ENCODE peak calls at places on chromosomes 5 and 9, in four cellular contexts. One of them, this sample, is unnamed.

GRCh38 chr9:69132391-69132790 is 41.7 kb upstream of the TJP2 start:
- DNase-seq in mesendoderm: no peak
- DNase-seq in H1: no peak
- DNase-seq in H9: peak; percentile 4
- DNase-seq in this sample: no peak

GRCh38 chr5:79069488-79070001 is at the start of the genes BHMT2 and DMGDH:
- DNase-seq in mesendoderm: no peak
- DNase-seq in H9: peak; percentile 37
- DNase-seq in H1: no peak
- DNase-seq in this sample: peak; percentile 9

GRCh38 chr5:10018211-10018610 is 231.5 kb downstream of the ATPSCKMT start:
- DNase-seq in mesendoderm: no peak
- DNase-seq in H1: no peak
- DNase-seq in H9: no peak
- DNase-seq in this sample: peak; percentile 33

GRCh38 chr5:27191786-27192505 is 153.6 kb upstream of the CDH9 start:
- DNase-seq in H1: no peak
- DNase-seq in mesendoderm: no peak
- DNase-seq in H9: no peak
- DNase-seq in this sample: peak; percentile 10

GRCh38 chr9:88947581-88948573 is 43.4 kb upstream of the S1PR3 start:
- DNase-seq in mesendoderm: no peak
- DNase-seq in H1: peak; percentile 14
- DNase-seq in H9: no peak
- DNase-seq in this sample: peak; percentile 86

GRCh38 chr9:129836342-129837007 is 1.2 kb downstream of the USP20 start:
- DNase-seq in H9: no peak
- DNase-seq in mesendoderm: no peak
- DNase-seq in H1: no peak
- DNase-seq in this sample: no peak

GRCh38 chr9:76818271-76818670 is 54.0 kb downstream of the PCA3 start:
- DNase-seq in H9: peak; percentile 49
- DNase-seq in H1: no peak
- DNase-seq in mesendoderm: peak; percentile 92
- DNase-seq in this sample: peak; percentile 98

GRCh38 chr5:79795764-79796398 is 106.2 kb downstream of the CMYA5 start:
- DNase-seq in mesendoderm: no peak
- DNase-seq in H9: no peak
- DNase-seq in H1: no peak
- DNase-seq in this sample: no peak

GRCh38 chr5:174735498-174736350 is 11.3 kb downstream of the MSX2 start:
- DNase-seq in H9: peak; percentile 78
- DNase-seq in mesendoderm: peak; percentile 92
- DNase-seq in H1: peak; percentile 73
- DNase-seq in this sample: no peak

GRCh38 chr5:61673007-61673735 is 341.1 kb downstream of the ZSWIM6 start:
- DNase-seq in H1: no peak
- DNase-seq in mesendoderm: peak; percentile 33
- DNase-seq in H9: no peak
- DNase-seq in this sample: peak; percentile 41

GRCh38 chr5:153489611-153490010 is 859 bp upstream of the GRIA1 start:
- DNase-seq in H9: no peak
- DNase-seq in mesendoderm: no peak
- DNase-seq in H1: no peak
- DNase-seq in this sample: peak; percentile 61

GRCh38 chr5:126395198-126395597 is 28.0 kb upstream of the GRAMD2B start:
- DNase-seq in mesendoderm: peak; percentile 67
- DNase-seq in H9: no peak
- DNase-seq in H1: no peak
- DNase-seq in this sample: peak; percentile 73

GRCh38 chr9:112130997-112131396 is 44.1 kb downstream of the SUSD1 start:
- DNase-seq in mesendoderm: no peak
- DNase-seq in H9: no peak
- DNase-seq in H1: no peak
- DNase-seq in this sample: no peak

GRCh38 chr5:51399636-51399993 is 16.4 kb downstream of the ISL1 start:
- DNase-seq in H9: no peak
- DNase-seq in H1: no peak
- DNase-seq in mesendoderm: no peak
- DNase-seq in this sample: no peak

GRCh38 chr5:64930672-64931318 is 162.1 kb downstream of the CWC27 start:
- DNase-seq in H1: no peak
- DNase-seq in mesendoderm: no peak
- DNase-seq in H9: no peak
- DNase-seq in this sample: no peak

GRCh38 chr5:107783551-107783950 is 112.8 kb upstream of the EFNA5 start:
- DNase-seq in mesendoderm: no peak
- DNase-seq in H9: no peak
- DNase-seq in H1: no peak
- DNase-seq in this sample: peak; percentile 46

GRCh38 chr9:120715331-120715924 is 1.2 kb upstream of the MEGF9 start:
- DNase-seq in H9: peak; percentile 74
- DNase-seq in H1: peak; percentile 62
- DNase-seq in mesendoderm: peak; percentile 70
- DNase-seq in this sample: peak; percentile 77

GRCh38 chr5:180414176-180414575 is 61.0 kb upstream of the GFPT2 start:
- DNase-seq in mesendoderm: no peak
- DNase-seq in H1: no peak
- DNase-seq in H9: no peak
- DNase-seq in this sample: no peak

GRCh38 chr5:29852329-29852728 is 1341.2 kb upstream of the CDH6 start:
- DNase-seq in mesendoderm: no peak
- DNase-seq in H9: no peak
- DNase-seq in H1: no peak
- DNase-seq in this sample: no peak

GRCh38 chr5:94884294-94884693 is 265.8 kb downstream of the SLF1 start:
- DNase-seq in H1: no peak
- DNase-seq in mesendoderm: peak; percentile 45
- DNase-seq in H9: peak; percentile 31
- DNase-seq in this sample: no peak

GRCh38 chr5:129019401-129019908 is 54.2 kb downstream of the SLC27A6 start:
- DNase-seq in H1: no peak
- DNase-seq in mesendoderm: no peak
- DNase-seq in H9: no peak
- DNase-seq in this sample: peak; percentile 17

GRCh38 chr5:129021744-129022143 is 56.5 kb downstream of the SLC27A6 start:
- DNase-seq in mesendoderm: no peak
- DNase-seq in H9: no peak
- DNase-seq in H1: no peak
- DNase-seq in this sample: no peak

GRCh38 chr5:129020683-129021082 is 55.4 kb downstream of the SLC27A6 start:
- DNase-seq in H1: no peak
- DNase-seq in mesendoderm: no peak
- DNase-seq in H9: no peak
- DNase-seq in this sample: no peak

GRCh38 chr5:129014185-129014584 is 48.9 kb downstream of the SLC27A6 start:
- DNase-seq in mesendoderm: no peak
- DNase-seq in H1: no peak
- DNase-seq in H9: no peak
- DNase-seq in this sample: no peak

DNA sequence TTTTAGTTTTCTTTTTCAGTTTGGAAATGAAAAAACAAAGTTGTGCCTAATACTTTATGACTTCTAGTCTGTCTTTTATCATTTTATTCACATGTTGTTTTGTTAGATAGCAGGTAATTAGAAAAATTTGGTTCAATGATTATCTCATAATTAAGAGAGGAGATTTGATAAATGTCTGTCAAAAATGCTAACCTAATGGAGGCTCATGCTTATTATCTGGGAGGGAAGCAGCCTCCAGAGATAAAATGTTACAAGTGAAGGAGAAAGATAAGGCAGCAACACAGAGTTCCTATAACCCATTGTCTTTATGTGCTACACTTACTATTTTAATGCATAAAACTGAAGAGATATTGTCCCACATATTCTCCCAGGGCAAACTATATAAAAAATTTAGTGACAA is 53.5 kb downstream of the SLC27A6 start:
- DNase-seq in mesendoderm: peak; percentile 54
- DNase-seq in H9: no peak
- DNase-seq in H1: no peak
- DNase-seq in this sample: no peak
- H3K56ac ChIP-seq in mesendoderm: no peak overlapping the region
- H3K56ac ChIP-seq in H9: no peak overlapping the region
- H3K56ac ChIP-seq in H1: no peak overlapping the region
- H3K56ac ChIP-seq in this sample: no peak overlapping the region

GRCh38 chr5:39068099-39068498 is 6.1 kb downstream of the RICTOR start:
- DNase-seq in mesendoderm: peak; percentile 27
- DNase-seq in H9: no peak
- DNase-seq in H1: no peak
- DNase-seq in this sample: no peak
- H3K56ac ChIP-seq in mesendoderm: no peak overlapping the region
- H3K56ac ChIP-seq in H9: no peak overlapping the region
- H3K56ac ChIP-seq in H1: no peak overlapping the region
- H3K56ac ChIP-seq in this sample: no peak overlapping the region

GRCh38 chr5:164893071-164893470 is 1387.7 kb downstream of the MAT2B start:
- DNase-seq in H9: no peak
- DNase-seq in H1: no peak
- DNase-seq in mesendoderm: peak; percentile 31
- DNase-seq in this sample: no peak
- H3K56ac ChIP-seq in H9: no peak overlapping the region
- H3K56ac ChIP-seq in H1: no peak overlapping the region
- H3K56ac ChIP-seq in mesendoderm: no peak overlapping the region
- H3K56ac ChIP-seq in this sample: no peak overlapping the region

GRCh38 chr5:158700997-158701391 is 398.7 kb downstream of the EBF1 start:
- DNase-seq in mesendoderm: no peak
- DNase-seq in H9: no peak
- DNase-seq in H1: no peak
- DNase-seq in this sample: no peak

GRCh38 chr5:158698036-158698667 is 401.6 kb downstream of the EBF1 start:
- DNase-seq in H9: no peak
- DNase-seq in H1: no peak
- DNase-seq in mesendoderm: no peak
- DNase-seq in this sample: no peak

GRCh38 chr5:158698768-158699167 is 400.9 kb downstream of the EBF1 start:
- DNase-seq in mesendoderm: no peak
- DNase-seq in H1: no peak
- DNase-seq in H9: no peak
- DNase-seq in this sample: no peak

GRCh38 chr5:158700231-158700996 is 399.3 kb downstream of the EBF1 start:
- DNase-seq in mesendoderm: no peak
- DNase-seq in H1: no peak
- DNase-seq in H9: no peak
- DNase-seq in this sample: no peak

DNA sequence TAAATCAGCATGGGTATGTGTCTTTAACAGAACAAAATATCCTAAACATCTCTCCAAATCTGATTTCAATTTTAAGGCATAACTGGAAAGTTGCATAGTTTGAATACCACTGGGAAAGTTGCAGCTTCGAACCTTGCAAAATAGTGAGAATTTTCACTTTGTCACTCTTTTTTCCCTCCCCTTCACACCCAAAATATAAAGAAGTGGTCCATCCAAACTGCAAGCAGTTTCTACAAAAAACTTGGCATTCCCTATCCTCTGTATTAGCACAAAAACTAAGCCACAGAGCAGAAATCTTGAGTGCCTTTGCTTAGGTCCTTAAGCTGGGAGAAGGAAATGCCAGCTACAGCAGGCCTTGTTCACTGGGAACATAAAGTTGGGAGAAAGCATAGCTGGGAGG is 400.4 kb downstream of the EBF1 start:
- DNase-seq in H9: no peak
- DNase-seq in H1: no peak
- DNase-seq in mesendoderm: no peak
- DNase-seq in this sample: no peak
- H3K56ac ChIP-seq in H9: no peak overlapping the region
- H3K56ac ChIP-seq in H1: no peak overlapping the region
- H3K56ac ChIP-seq in mesendoderm: no peak overlapping the region
- H3K56ac ChIP-seq in this sample: no peak overlapping the region

DNA sequence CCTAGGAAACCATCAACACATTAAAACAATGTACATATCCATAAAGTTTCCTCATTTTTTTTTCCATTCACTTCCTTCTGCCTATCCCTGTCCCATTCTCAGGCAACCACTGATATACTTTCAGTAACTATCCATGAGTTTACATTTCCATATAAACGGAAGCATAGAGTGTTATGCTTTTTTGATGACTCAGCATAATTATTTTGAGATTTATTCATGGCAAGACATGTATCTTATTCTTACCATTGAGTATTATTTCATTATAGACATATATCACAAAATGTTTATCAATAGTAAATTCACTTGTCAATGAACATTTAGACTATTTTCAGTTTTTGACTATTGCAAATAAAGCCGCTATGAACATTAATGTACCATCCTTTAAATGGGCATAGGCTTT is 1786.8 kb upstream of the ACO1 start:
- DNase-seq in H9: no peak
- DNase-seq in mesendoderm: no peak
- DNase-seq in H1: no peak
- DNase-seq in this sample: no peak
- H3K56ac ChIP-seq in H9: no peak overlapping the region
- H3K56ac ChIP-seq in mesendoderm: no peak overlapping the region
- H3K56ac ChIP-seq in H1: no peak overlapping the region
- H3K56ac ChIP-seq in this sample: no peak overlapping the region

This sample was measured in IMR-90.